ENCODE peak calls at places on chromosomes 7 and 10, in six cellular contexts. L is CD4-positive, CD25-positive, alpha-beta regulatory T cell; Z is Peyer's patch; O is fibroblast of lung; I is A549; A is adrenal gland. T is an unnamed sample. For H3K4me1, the result is how much of the 10 kb centered on the place peaks cover.

GRCh38 chr10:127907411-127908105 is 655 bp downstream of the PTPRE start:
- DNase-seq in I (no peak), Z (no peak), O (peak), L (no peak), A (peak), T (peak)

GRCh38 chr7:102471791-102472125 is 7.0 kb downstream of the POLR2J start:
- DNase-seq in O (no peak), A (no peak), I (no peak), Z (peak), L (no peak), T (no peak)

GRCh38 chr10:1420663-1421362 is 316.5 kb downstream of the ADARB2 start:
- DNase-seq in L (no peak), I (peak), A (peak), Z (peak), O (no peak), T (peak)

GRCh38 chr10:108616559-108617285 is 1306.6 kb downstream of the XPNPEP1 start:
- DNase-seq in Z (no peak), I (no peak), L (no peak), A (no peak), O (peak), T (no peak)

GRCh38 chr7:66682350-66683093 is 53.8 kb downstream of the KCTD7 start:
- DNase-seq in L (no peak), Z (peak), A (peak), I (peak), O (peak), T (peak)

GRCh38 chr10:117662126-117662525 is 119.6 kb downstream of the EMX2 start:
- DNase-seq in O (no peak), Z (no peak), L (no peak), I (no peak), A (no peak), T (no peak)

GRCh38 chr10:93813507-93814465 is 56.0 kb downstream of the LGI1 start:
- DNase-seq in O (peak), Z (peak), I (peak), A (peak), L (no peak), T (peak)

GRCh38 chr7:85413718-85414117 is 226.9 kb upstream of the SEMA3D start:
- DNase-seq in I (no peak), A (no peak), L (no peak), Z (no peak), O (no peak), T (no peak)

GRCh38 chr7:97117035-97117371 is 495 bp upstream of the SDHAF3 start:
- DNase-seq in A (no peak), O (no peak), I (no peak), L (no peak), Z (no peak), T (no peak)

GRCh38 chr10:35259769-35260397 is 76.4 kb upstream of the CCNY start:
- DNase-seq in Z (no peak), I (peak), L (no peak), O (peak), A (peak), T (no peak)

GRCh38 chr7:150322114-150322832 is 882 bp upstream of the LRRC61 start:
- DNase-seq in L (no peak), A (peak), Z (no peak), O (no peak), I (no peak), T (no peak)

GRCh38 chr10:8273749-8274148 is 219.3 kb downstream of the GATA3 start:
- DNase-seq in L (no peak), A (no peak), I (no peak), O (no peak), Z (no peak), T (no peak)

GRCh38 chr10:69845574-69846251 is 44.0 kb downstream of the COL13A1 start:
- DNase-seq in L (no peak), I (no peak), A (peak), Z (no peak), O (peak), T (no peak)

GRCh38 chr7:17771901-17772408 is 168.3 kb downstream of the SNX13 start:
- DNase-seq in A (no peak), L (no peak), O (no peak), I (no peak), Z (no peak), T (no peak)

GRCh38 chr10:70599791-70600190 is 2.8 kb downstream of the PRF1 start:
- DNase-seq in Z (no peak), L (no peak), A (peak), O (no peak), I (no peak), T (no peak)

GRCh38 chr10:27663611-27664010 is 82.0 kb downstream of the MKX start:
- DNase-seq in O (no peak), L (no peak), I (no peak), Z (no peak), A (no peak), T (no peak)

GRCh38 chr7:45984386-45985295 is 63.6 kb upstream of the IGFBP3 start:
- DNase-seq in Z (no peak), I (no peak), L (no peak), O (no peak), A (no peak), T (no peak)

GRCh38 chr7:45230611-45231165 is 73.1 kb downstream of the RAMP3 start:
- DNase-seq in O (no peak), L (no peak), A (peak), Z (no peak), I (no peak), T (no peak)

GRCh38 chr10:21929070-21929469 is 74.5 kb downstream of the DNAJC1 start:
- DNase-seq in A (no peak), L (no peak), O (peak), Z (no peak), I (no peak), T (no peak)

GRCh38 chr7:76998263-76998666 is 33.9 kb downstream of the SPDYE17 start:
- DNase-seq in I (no peak), Z (no peak), A (no peak), O (no peak), L (no peak), T (no peak)

GRCh38 chr10:63267414-63268138 is 134.4 kb downstream of the NRBF2 start:
- DNase-seq in O (peak), L (no peak), A (no peak), Z (no peak), I (peak), T (no peak)

GRCh38 chr7:108280136-108280535 is 150.0 kb upstream of the LAMB4 start:
- DNase-seq in L (no peak), O (no peak), I (no peak), Z (no peak), A (no peak), T (no peak)

DNA sequence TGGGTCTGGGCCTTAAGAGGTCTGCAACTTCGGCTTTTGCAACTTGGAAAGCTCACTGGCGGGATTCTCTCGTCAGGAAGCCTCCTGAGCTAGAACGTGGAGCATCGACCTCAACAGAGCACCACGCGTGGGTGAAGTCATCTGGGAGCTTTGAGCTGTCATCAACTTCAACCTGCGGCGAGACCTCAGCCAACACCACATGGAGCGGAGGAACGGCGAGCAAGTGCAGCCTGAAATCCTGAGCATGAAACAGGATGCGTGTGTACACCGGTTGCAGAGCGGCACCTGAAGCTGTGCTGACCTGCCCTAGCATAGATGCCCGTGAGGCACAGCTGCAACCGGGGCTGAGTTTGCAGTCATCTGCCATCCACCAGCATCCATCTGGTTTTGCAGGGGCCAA is 295.7 kb upstream of the SHH start:
- DNase-seq in Z (no peak), L (no peak), I (no peak), O (no peak), A (no peak), T (no peak)
- H3K27ac ChIP-seq in Z (no peak), L (no peak), I (no peak), O (no peak), A (no peak), T (no peak)

GRCh38 chr10:79103585-79103984 is 34.8 kb downstream of the ZMIZ1 start:
- DNase-seq in L (no peak), Z (no peak), O (no peak), A (no peak), I (no peak), T (no peak)
- H3K4me1 ChIP-seq in L (under half), Z (under half), O (under half), A (half or more), I (half or more), T (half or more)

GRCh38 chr10:114525368-114525949 is 121.2 kb upstream of the AFAP1L2 start:
- DNase-seq in L (no peak), I (no peak), A (no peak), Z (no peak), O (no peak), T (no peak)
- H3K27ac ChIP-seq in L (peak), I (peak), A (no peak), Z (peak), O (no peak), T (peak)

GRCh38 chr7:99079104-99079503 is 64.8 kb downstream of the SMURF1 start:
- DNase-seq in I (no peak), O (no peak), Z (peak), L (no peak), A (no peak), T (peak)

GRCh38 chr7:99076615-99077014 is 67.3 kb downstream of the SMURF1 start:
- DNase-seq in A (no peak), Z (no peak), L (no peak), O (no peak), I (no peak), T (no peak)

GRCh38 chr7:99080679-99081078 is 63.2 kb downstream of the SMURF1 start:
- DNase-seq in I (no peak), Z (no peak), L (no peak), O (no peak), A (no peak), T (no peak)

GRCh38 chr7:99081209-99081608 is 62.7 kb downstream of the SMURF1 start:
- DNase-seq in L (no peak), Z (no peak), A (no peak), O (no peak), I (no peak), T (no peak)

DNA sequence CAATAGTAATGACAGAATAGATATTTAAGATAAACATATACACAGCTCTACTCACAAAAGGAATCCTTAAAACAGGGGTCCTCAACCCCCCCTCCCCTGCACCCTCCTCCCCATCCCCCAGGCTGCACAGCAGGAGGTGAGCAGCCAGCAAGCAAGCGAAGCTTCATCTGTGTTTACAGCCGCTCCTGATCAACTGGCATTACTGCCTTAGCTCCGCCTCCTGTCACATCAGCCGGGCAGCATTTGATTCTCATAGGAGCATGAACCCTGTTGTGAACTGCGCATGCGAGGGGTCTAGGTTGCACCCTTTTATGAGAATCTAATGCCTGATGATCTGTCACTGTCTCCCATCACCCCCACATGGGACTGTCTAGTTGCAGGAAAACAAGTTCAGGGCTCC is 65.5 kb downstream of the SMURF1 start:
- DNase-seq in I (no peak), L (no peak), A (no peak), O (no peak), Z (no peak), T (no peak)
- H3K4me1 ChIP-seq in I (under half), L (under half), A (under half), O (under half), Z (under half), T (under half)

GRCh38 chr10:132410779-132411532 is 14.0 kb downstream of the PWWP2B start:
- DNase-seq in O (no peak), I (no peak), Z (no peak), L (no peak), A (no peak), T (no peak)
- H3K27ac ChIP-seq in O (no peak), I (no peak), Z (no peak), L (no peak), A (peak), T (peak)

GRCh38 chr7:123754295-123754871 is 5.6 kb upstream of the WASL start:
- DNase-seq in A (no peak), L (no peak), I (no peak), Z (no peak), O (no peak), T (no peak)

GRCh38 chr7:123755345-123755744 is 6.5 kb upstream of the WASL start:
- DNase-seq in I (no peak), L (no peak), A (no peak), O (no peak), Z (no peak), T (no peak)

GRCh38 chr7:123750389-123751230 is 1.8 kb upstream of the WASL start:
- DNase-seq in I (no peak), O (no peak), L (no peak), Z (no peak), A (no peak), T (no peak)

GRCh38 chr7:123751816-123752215 is 3.0 kb upstream of the WASL start:
- DNase-seq in A (no peak), L (no peak), O (peak), I (no peak), Z (no peak), T (no peak)

DNA sequence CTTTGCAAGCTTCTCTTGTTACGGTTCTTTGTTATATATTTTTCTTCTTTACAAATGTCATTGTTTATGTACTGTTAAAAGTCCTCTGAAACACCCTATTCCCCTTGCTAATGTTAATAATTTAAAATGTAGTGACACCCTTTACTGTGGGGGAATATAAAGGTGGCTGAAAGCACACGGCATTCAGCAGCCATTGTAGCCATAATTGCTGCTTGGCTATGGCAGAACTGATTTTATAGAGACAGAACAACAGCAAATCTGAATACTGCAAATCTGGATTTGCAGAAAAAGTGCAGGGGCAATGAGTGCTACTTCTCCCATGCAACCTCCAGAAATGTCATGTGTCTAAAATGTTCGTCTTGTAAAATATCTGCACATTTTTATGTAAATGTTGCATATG is 3.7 kb upstream of the WASL start:
- DNase-seq in I (no peak), Z (no peak), A (no peak), L (no peak), O (no peak), T (no peak)
- H3K4me1 ChIP-seq in I (under half), Z (under half), A (under half), L (under half), O (under half), T (under half)

GRCh38 chr7:131538071-131538790 is 18.2 kb downstream of the PODXL start:
- DNase-seq in O (peak), L (no peak), I (no peak), Z (no peak), A (no peak), T (no peak)

GRCh38 chr7:131536361-131536849 is 20.0 kb downstream of the PODXL start:
- DNase-seq in L (no peak), A (no peak), O (no peak), Z (no peak), I (no peak), T (no peak)

GRCh38 chr7:131538791-131539179 is 17.6 kb downstream of the PODXL start:
- DNase-seq in L (no peak), O (no peak), Z (no peak), A (no peak), I (no peak), T (no peak)

GRCh38 chr7:131540491-131541162 is 15.8 kb downstream of the PODXL start:
- DNase-seq in I (no peak), O (no peak), L (no peak), Z (no peak), A (no peak), T (no peak)

GRCh38 chr7:131537581-131537980 is 18.8 kb downstream of the PODXL start:
- DNase-seq in I (no peak), L (no peak), Z (no peak), O (peak), A (no peak), T (no peak)
- H3K27ac ChIP-seq in I (peak), L (no peak), Z (no peak), O (no peak), A (no peak), T (no peak)